ENCODE peak calls at places on chromosomes 16 and 17, in four cellular contexts. T is fibroblast of pulmonary artery; E is naive thymus-derived CD4-positive, alpha-beta T cell; G is neuronal stem cell. S is an unnamed sample.

GRCh38 chr17:19867094-19867653 is 562 bp downstream of the ULK2 start:
- DNase-seq in T (peak), G (peak), E (peak), S (peak)

GRCh38 chr16:47888734-47889133 is 267.1 kb downstream of the ABCC12 start:
- DNase-seq in E (no peak), G (no peak), T (no peak), S (no peak)

GRCh38 chr16:83967838-83968482 is at the start of gene NECAB2:
- DNase-seq in T (peak), E (no peak), G (peak), S (no peak)

GRCh38 chr17:70613681-70614080 is 444.3 kb downstream of the KCNJ2 start:
- DNase-seq in E (no peak), T (no peak), G (no peak), S (no peak)

GRCh38 chr16:28821874-28822519 is 802 bp upstream of the ATXN2L start:
- DNase-seq in G (no peak), E (no peak), T (no peak), S (no peak)

GRCh38 chr17:77838748-77839147 is 119.8 kb upstream of the TNRC6C start:
- DNase-seq in G (no peak), E (no peak), T (no peak), S (no peak)

GRCh38 chr17:8894673-8895578 is 27.5 kb upstream of the PIK3R6 start:
- DNase-seq in T (peak), E (no peak), G (peak), S (peak)

GRCh38 chr17:39704821-39705551 is 5.1 kb downstream of the ERBB2 start:
- DNase-seq in G (no peak), E (no peak), T (peak), S (no peak)

GRCh38 chr17:50899005-50899460 is 32.9 kb upstream of the TOB1 start:
- DNase-seq in G (no peak), T (no peak), E (no peak), S (no peak)

GRCh38 chr17:69757794-69758430 is 317.1 kb upstream of the KCNJ16 start:
- DNase-seq in E (no peak), T (peak), G (no peak), S (no peak)

DNA sequence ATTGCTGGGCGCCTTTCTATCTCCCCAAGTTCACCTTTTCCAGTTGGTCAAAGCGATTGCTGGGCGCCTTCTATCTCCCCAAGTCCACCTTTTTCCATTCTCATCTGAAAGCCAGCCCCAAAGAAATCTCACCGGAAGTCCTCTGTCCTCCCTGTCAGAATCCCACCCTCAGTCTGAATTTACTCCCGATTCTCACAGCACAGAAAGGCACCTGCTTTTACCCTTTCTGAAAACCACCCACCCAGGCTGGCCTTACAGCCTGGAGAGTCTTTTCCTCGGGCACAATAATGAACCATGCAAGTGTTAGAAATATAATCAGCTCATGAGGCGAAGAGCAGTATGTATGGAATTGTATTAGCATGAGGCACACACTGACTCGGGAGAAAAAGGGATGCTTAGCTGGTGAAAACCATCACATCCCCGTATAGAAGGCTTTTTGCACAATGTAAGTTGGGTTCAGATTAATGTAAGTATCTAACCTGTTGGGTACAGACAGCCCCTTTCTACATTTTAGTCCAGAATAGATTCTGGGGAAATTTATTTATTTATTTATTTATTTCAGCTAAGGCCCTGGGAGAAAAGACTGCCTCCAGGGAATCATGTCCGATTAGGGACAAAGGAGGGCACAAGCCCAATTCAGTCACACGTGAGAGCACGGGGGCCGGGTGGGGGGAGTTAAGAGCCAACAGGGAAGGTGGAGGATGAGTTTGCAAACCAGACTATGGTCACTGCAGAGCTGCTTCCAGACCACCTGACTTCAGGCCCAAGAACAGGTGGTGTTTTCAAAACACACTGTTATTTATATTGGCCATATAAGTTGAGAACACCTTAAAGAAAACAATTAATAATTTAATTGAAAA is 1.4 kb upstream of the ZFHX3 start:
- DNase-seq in T (no peak), E (no peak), G (no peak), S (no peak)
- H3K4me3 ChIP-seq in T (no peak), E (no peak), G (no peak), S (peak)

GRCh38 chr17:10802487-10803284 is 1.2 kb downstream of the TMEM238L start:
- DNase-seq in E (no peak), T (no peak), G (no peak), S (no peak)

GRCh38 chr17:10805911-10806310 is 2.0 kb upstream of the TMEM238L start:
- DNase-seq in T (no peak), G (no peak), E (no peak), S (no peak)

GRCh38 chr17:10803830-10804498 is at the start of gene TMEM238L:
- DNase-seq in G (no peak), T (no peak), E (no peak), S (no peak)

GRCh38 chr17:10803350-10803749 is 549 bp downstream of the TMEM238L start:
- DNase-seq in E (no peak), T (no peak), G (no peak), S (no peak)

GRCh38 chr17:10804546-10804945 is 647 bp upstream of the TMEM238L start:
- DNase-seq in E (no peak), T (no peak), G (no peak), S (no peak)
- H3K4me3 ChIP-seq in E (no peak), T (no peak), G (no peak), S (no peak)

GRCh38 chr17:1644493-1645206 is 882 bp downstream of the SCARF1 start:
- DNase-seq in G (no peak), E (no peak), T (peak), S (no peak)

GRCh38 chr17:1643999-1644492 is 1.5 kb downstream of the SCARF1 start:
- DNase-seq in G (no peak), T (no peak), E (no peak), S (no peak)

GRCh38 chr17:1641065-1641403 is 4.5 kb downstream of the SCARF1 start:
- DNase-seq in T (no peak), E (no peak), G (no peak), S (no peak)

GRCh38 chr17:1645207-1646171 is at the start of gene SCARF1:
- DNase-seq in G (no peak), T (no peak), E (no peak), S (no peak)

GRCh38 chr17:1643293-1643998 is 2.1 kb downstream of the SCARF1 start:
- DNase-seq in E (peak), T (no peak), G (peak), S (no peak)
- H3K4me3 ChIP-seq in E (peak), T (no peak), G (peak), S (peak)

GRCh38 chr17:1485311-1485747 is 7.2 kb downstream of the MYO1C start:
- DNase-seq in T (no peak), G (peak), E (no peak), S (no peak)

GRCh38 chr17:1485748-1486376 is 6.6 kb downstream of the MYO1C start:
- DNase-seq in G (no peak), E (peak), T (peak), S (peak)

GRCh38 chr17:1482686-1483445 is 9.6 kb downstream of the MYO1C start:
- DNase-seq in E (no peak), G (no peak), T (no peak), S (no peak)

GRCh38 chr17:1484586-1485310 is 7.7 kb downstream of the MYO1C start:
- DNase-seq in T (peak), G (peak), E (no peak), S (peak)

DNA sequence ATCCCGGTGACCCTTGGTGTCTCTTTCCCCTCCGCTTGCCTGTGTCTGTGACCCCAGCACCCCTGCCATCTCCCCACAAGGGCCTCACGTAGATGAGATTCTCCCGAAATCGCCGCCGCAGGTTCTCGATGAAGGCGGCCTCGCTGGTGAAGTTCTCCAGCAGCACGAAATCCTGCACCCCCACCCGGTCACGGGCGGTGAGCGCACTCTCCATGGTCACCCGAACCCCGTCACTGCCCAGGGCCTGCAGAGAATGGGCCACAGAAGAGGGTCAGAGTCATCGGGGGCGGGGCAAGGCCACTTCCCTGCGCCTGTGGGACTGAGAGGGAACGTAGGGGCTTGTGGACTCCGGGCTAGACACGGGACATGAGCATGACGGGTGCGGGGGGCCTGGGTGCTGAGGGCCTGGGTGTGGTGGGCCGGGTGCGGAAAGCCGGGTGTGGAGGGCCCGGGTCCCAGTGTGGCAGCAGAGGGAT is 8.4 kb downstream of the MYO1C start:
- DNase-seq in G (no peak), E (no peak), T (no peak), S (no peak)
- H3K4me3 ChIP-seq in G (peak), E (no peak), T (no peak), S (peak)

GRCh38 chr17:57750109-57750845 is 5.2 kb upstream of the CCDC182 start:
- DNase-seq in T (no peak), G (no peak), E (no peak), S (no peak)
- H3K4me3 ChIP-seq in T (no peak), G (no peak), E (no peak), S (no peak)

GRCh38 chr17:16358394-16358793 is 5.1 kb upstream of the CENPV start:
- DNase-seq in E (no peak), G (no peak), T (no peak), S (no peak)
- H3K4me3 ChIP-seq in E (no peak), G (no peak), T (no peak), S (no peak)

GRCh38 chr17:35069311-35069710 is 5.8 kb upstream of the RFFL start:
- DNase-seq in E (no peak), G (no peak), T (peak), S (no peak)

GRCh38 chr17:35068249-35068648 is 4.7 kb upstream of the RFFL start:
- DNase-seq in T (no peak), E (no peak), G (no peak), S (no peak)

GRCh38 chr17:35065880-35066279 is 2.4 kb upstream of the RFFL start:
- DNase-seq in G (no peak), E (no peak), T (no peak), S (no peak)

GRCh38 chr17:35062284-35062683 is 1.2 kb downstream of the RFFL start:
- DNase-seq in T (no peak), E (no peak), G (no peak), S (no peak)

GRCh38 chr17:35063514-35064223 is at the start of gene RFFL:
- DNase-seq in T (peak), E (peak), G (peak), S (peak)
- H3K4me3 ChIP-seq in T (peak), E (peak), G (no peak), S (peak)

DNA sequence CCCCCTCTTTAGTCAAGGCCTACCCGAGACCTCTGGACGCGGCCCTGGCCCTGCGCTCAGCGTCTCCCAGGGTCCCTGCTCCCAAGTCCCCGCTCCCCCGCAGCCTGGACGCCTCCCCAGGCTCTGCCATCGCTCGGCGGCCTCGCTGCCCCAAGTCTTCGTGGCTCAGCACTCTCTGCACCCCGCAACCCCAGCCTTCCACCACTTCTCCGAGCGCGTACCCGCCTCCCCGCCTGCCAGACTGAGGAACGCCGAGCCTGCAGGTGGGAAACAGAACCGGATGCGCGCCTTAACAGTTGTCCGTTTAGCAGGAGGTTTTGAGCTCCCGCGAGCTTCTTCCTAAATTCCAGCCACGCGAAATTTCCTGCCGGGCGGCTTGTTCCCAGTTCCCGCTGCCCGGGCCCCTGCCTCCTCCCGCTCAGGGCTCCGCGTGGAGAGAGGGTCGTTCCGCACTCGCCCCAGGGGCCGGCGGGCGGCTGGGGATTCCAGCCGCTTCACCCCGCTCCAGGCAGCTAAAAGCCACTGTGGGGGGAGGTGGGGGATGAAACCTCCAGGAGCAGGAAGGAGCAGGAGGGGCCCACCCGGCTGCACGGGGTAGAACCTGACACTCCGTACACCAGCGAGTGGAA is 87.7 kb downstream of the KCNJ12 start:
- DNase-seq in E (no peak), G (no peak), T (no peak), S (no peak)
- H3K4me3 ChIP-seq in E (no peak), G (no peak), T (no peak), S (peak)

GRCh38 chr17:14095202-14095601 is 25.9 kb downstream of the COX10 start:
- DNase-seq in T (no peak), E (no peak), G (no peak), S (no peak)

GRCh38 chr17:14089179-14089578 is 19.9 kb downstream of the COX10 start:
- DNase-seq in T (no peak), E (no peak), G (no peak), S (no peak)

GRCh38 chr17:14092808-14093207 is 23.5 kb downstream of the COX10 start:
- DNase-seq in E (no peak), G (no peak), T (no peak), S (no peak)

GRCh38 chr17:14094676-14095075 is 25.4 kb downstream of the COX10 start:
- DNase-seq in T (no peak), G (no peak), E (no peak), S (no peak)

GRCh38 chr17:14091367-14091766 is 22.1 kb downstream of the COX10 start:
- DNase-seq in E (no peak), G (no peak), T (no peak), S (no peak)
- H3K4me3 ChIP-seq in E (no peak), G (no peak), T (no peak), S (no peak)

GRCh38 chr16:88533381-88533831 is 36.8 kb upstream of the ZC3H18 start:
- DNase-seq in T (no peak), G (peak), E (no peak), S (no peak)
- H3K4me3 ChIP-seq in T (no peak), G (peak), E (no peak), S (peak)

S was measured in coronary artery.